ENCODE peak calls at places on chromosome 19, in four cellular contexts. H is HepG2, C is K562, K is H1. F is an unnamed sample.

GRCh38 chr19:28281676-28282075 is 931.3 kb downstream of the UQCRFS1 start:
- DNase-seq in K (no peak), C (no peak), H (no peak), F (no peak)

GRCh38 chr19:52336976-52337375 is 933 bp downstream of the ZNF610 start:
- DNase-seq in K (no peak), C (no peak), H (no peak), F (no peak)

GRCh38 chr19:49985926-49986325 is 25.0 kb upstream of the SIGLEC11 start:
- DNase-seq in K (no peak), C (no peak), H (no peak), F (no peak)

GRCh38 chr19:6674868-6675305 is 4.9 kb upstream of the TNFSF14 start:
- DNase-seq in H (no peak), K (peak), C (peak), F (peak)

GRCh38 chr19:49520705-49521319 is 7.0 kb upstream of the RCN3 start:
- DNase-seq in H (no peak), C (no peak), K (no peak), F (no peak)

GRCh38 chr19:11418518-11419506 is at the start of gene RGL3:
- DNase-seq in K (no peak), H (no peak), C (no peak), F (no peak)

GRCh38 chr19:40321566-40322270 is 26.5 kb downstream of the C19orf47 start:
- DNase-seq in H (no peak), K (no peak), C (no peak), F (no peak)

GRCh38 chr19:12098040-12098439 is 33.5 kb downstream of the ZNF844 start:
- DNase-seq in H (no peak), K (no peak), C (no peak), F (no peak)

GRCh38 chr19:30107351-30107750 is 165.3 kb downstream of the URI1 start:
- DNase-seq in K (no peak), C (no peak), H (no peak), F (no peak)

GRCh38 chr19:38706792-38707511 is 37.3 kb downstream of the CAPN12 start:
- DNase-seq in C (no peak), K (no peak), H (no peak), F (no peak)
- TF ChIP-seq PHF8 in C (no peak), K (no peak), H (no peak), F (no peak)

DNA sequence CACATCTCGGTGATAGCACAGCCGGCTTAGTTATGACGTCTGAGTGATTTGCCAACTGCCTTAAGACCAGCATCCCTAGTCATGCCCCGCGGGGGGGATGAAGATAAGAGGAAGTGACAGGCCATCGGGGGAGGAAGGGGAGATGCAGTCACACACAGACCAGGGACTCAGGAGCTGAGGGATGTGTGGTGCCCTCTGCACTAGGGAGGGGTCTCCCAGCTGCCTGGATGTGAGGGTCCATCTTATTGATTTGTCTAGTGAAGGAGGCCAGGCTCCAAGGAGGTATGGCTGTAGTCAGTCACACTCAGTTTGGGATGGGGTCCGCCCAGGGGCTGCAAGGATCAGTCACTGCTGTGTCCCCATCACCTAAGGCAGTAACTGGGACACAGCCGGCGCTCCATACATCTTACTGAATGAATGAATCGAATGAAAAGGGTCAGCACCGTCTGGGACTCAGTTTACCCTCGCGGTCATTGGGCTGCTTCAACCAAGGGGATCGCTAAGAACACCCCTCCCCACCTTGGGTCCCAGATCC is 19.3 kb upstream of the ERCC1 start:
- DNase-seq in K (no peak), H (no peak), C (peak), F (no peak)
- TF ChIP-seq KDM1A in K (no peak), H (no peak), C (no peak), F (no peak)

GRCh38 chr19:2319551-2319950 is 8.8 kb downstream of the LSM7 start:
- DNase-seq in K (no peak), C (no peak), H (no peak), F (no peak)

GRCh38 chr19:2320939-2321338 is 7.4 kb downstream of the LSM7 start:
- DNase-seq in C (no peak), H (no peak), K (no peak), F (no peak)

GRCh38 chr19:2323707-2324106 is 4.7 kb downstream of the LSM7 start:
- DNase-seq in H (no peak), C (no peak), K (no peak), F (no peak)

GRCh38 chr19:2320057-2320456 is 8.3 kb downstream of the LSM7 start:
- DNase-seq in K (no peak), H (no peak), C (no peak), F (no peak)

DNA sequence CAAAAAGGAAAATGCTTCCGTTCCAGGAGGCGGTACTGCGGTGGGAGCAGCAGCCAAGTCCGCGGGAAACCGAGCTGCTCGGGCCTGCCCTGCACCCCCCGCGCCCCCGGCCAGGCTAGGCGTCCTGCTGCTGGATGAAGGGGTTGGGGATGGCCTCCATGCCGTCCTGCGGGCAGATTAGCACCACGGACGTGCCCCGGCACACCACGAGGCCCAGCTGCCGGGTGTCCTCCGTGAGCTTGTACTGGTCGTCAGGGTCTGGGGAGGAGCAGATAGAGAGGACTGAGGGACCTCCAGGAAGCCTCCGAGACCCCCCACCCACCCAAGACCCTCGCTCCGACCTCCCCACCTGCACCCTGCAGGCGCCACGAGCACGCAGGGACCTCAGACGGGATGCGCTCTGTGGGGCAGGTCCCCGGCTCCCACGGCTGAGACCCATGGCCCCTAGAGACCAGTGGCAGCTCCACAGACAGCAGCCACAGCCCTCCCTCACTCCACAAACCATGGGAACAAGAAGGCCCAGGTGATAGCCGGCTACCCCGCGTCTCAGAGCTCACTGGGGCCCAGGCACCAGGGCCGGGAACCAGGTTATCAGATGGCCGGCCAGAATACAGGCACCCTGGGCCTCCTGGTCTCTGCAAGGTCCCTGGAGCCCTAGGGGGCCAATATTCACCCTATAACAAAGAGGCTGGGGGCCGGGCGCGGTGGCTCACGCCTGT is 6.7 kb downstream of the LSM7 start:
- DNase-seq in K (no peak), H (no peak), C (no peak), F (no peak)
- TF ChIP-seq RNF2 in K (no peak), H (no peak), C (no peak), F (no peak)

GRCh38 chr19:38059897-38060296 is 152.9 kb downstream of the SIPA1L3 start:
- DNase-seq in K (no peak), H (no peak), C (no peak), F (no peak)
- TF ChIP-seq PHF8 in K (no peak), H (no peak), C (no peak), F (no peak)

DNA sequence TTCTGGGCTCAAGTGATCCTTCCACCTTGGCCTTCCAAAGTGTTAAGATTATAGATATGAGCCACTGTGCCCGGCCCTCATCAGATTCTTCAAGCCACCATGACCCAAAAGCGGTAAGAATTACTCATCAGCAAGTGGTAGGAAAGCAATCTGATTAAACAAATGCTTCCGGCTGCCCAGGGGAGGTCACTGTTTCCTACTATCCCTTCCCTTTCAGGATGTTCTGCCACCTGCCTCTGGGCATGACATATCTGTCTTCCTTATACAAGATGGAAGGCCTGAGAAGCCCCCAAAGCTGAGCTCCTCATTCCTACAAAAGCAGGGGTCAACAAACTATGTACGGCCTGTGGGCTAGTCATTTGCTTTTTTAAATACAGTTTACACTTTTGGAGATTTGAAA is 6.9 kb downstream of the ABHD8 start:
- DNase-seq in K (no peak), C (no peak), H (no peak), F (peak)
- TF ChIP-seq KDM1A in K (no peak), C (no peak), H (no peak), F (no peak)

DNA sequence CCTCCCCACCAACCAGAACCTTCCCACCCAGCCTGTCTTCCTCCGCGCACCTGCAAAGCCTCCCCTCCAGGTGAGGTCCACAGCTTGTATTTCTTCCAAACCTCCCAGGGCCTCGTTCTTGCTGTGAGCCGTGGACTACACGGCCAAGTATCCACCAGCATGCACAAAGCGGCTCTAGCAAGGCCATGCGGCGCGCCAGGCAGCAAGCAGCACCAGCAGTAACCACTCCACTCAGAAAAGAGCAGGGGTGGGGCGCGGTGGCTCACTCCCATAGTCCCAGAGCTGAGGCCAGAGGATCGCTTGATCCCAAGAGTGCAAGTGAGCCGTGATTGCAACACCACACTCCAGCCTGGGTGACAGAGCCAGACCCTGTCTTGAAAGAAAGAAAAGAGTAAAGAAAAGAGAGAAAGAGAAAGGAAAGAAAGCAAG is 4.7 kb downstream of the CCDC8 start:
- DNase-seq in C (no peak), K (no peak), H (peak), F (no peak)
- TF ChIP-seq RNF2 in C (no peak), K (no peak), H (no peak), F (no peak)

DNA sequence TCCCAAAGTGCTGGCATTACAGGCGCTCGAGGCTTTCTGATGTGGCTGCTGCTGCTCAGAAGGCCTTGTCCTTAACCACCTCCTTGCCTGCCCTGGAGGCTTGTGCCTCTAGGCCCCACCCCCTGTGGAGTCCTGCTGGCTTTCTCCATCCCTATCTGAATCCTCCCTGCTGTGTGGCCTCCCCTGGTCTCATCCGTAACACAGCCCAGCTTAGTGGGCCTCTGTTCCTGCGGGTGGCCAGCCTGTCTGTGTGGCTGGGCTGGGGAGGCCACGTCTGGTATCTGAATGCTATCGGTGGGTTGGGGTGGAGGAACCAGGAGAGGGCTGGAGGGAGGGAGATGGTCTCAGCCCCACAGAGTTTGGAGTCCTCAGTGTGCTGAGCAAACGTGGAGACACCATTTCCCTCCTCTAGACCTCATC is 4.7 kb downstream of the RPL28 start:
- DNase-seq in K (no peak), H (no peak), C (peak), F (no peak)
- TF ChIP-seq PHF8 in K (no peak), H (no peak), C (no peak), F (no peak)

GRCh38 chr19:13118424-13119193 is 545 bp downstream of the NACC1 start:
- DNase-seq in C (peak), H (peak), K (peak), F (peak)

GRCh38 chr19:13117772-13118423 is at the start of gene NACC1:
- DNase-seq in K (peak), H (peak), C (peak), F (peak)

GRCh38 chr19:13116282-13117175 is at the start of gene TRMT1:
- DNase-seq in C (peak), H (peak), K (peak), F (peak)

GRCh38 chr19:13115936-13116281 is 631 bp downstream of the TRMT1 start:
- DNase-seq in C (peak), K (no peak), H (no peak), F (no peak)

GRCh38 chr19:13117176-13117771 is 734 bp upstream of the TRMT1 start:
- DNase-seq in C (no peak), H (no peak), K (no peak), F (no peak)
- TF ChIP-seq KDM1A in C (no peak), H (no peak), K (no peak), F (no peak)